ENCODE peak calls at places on chromosomes 5 and 9, in five cellular contexts. B, S, F, L and J are unnamed samples. For H3K9me3, the result is how much of the 10 kb centered on the place peaks cover.

GRCh38 chr9:77127071-77127470 is 50.3 kb upstream of the VPS13A start:
- DNase-seq in S (no peak), L (no peak), B (no peak), F (no peak), J (no peak)

GRCh38 chr5:26329562-26330189 is 708.7 kb downstream of the CDH9 start:
- DNase-seq in B (no peak), F (no peak), S (no peak), L (no peak), J (no peak)

GRCh38 chr5:104297076-104297475 is 734.5 kb upstream of the NUDT12 start:
- DNase-seq in L (no peak), B (no peak), F (no peak), S (no peak), J (no peak)

GRCh38 chr5:136963521-136963920 is 535.6 kb downstream of the SPOCK1 start:
- DNase-seq in F (no peak), L (no peak), B (no peak), S (no peak), J (no peak)

GRCh38 chr9:83932001-83932400 is 10.8 kb upstream of the KIF27 start:
- DNase-seq in F (no peak), B (no peak), L (no peak), S (no peak), J (no peak)

GRCh38 chr9:114112778-114113585 is 13.9 kb upstream of the KIF12 start:
- DNase-seq in L (peak), F (peak), S (peak), B (peak), J (peak)

GRCh38 chr9:118651511-118651910 is 717.7 kb downstream of the BRINP1 start:
- DNase-seq in F (no peak), L (no peak), B (no peak), S (no peak), J (no peak)

GRCh38 chr5:105872569-105873270 is 1798.0 kb downstream of the EFNA5 start:
- DNase-seq in L (no peak), F (no peak), S (no peak), B (no peak), J (no peak)

GRCh38 chr9:111914749-111915424 is 18.3 kb downstream of the UGCG start:
- DNase-seq in L (no peak), F (no peak), S (no peak), B (no peak), J (no peak)

GRCh38 chr5:16736158-16736994 is 119.6 kb upstream of the RETREG1 start:
- DNase-seq in S (peak), L (peak), B (no peak), F (peak), J (no peak)

GRCh38 chr9:135507104-135508035 is 6.9 kb downstream of the MRPS2 start:
- DNase-seq in F (no peak), L (peak), S (no peak), B (no peak), J (no peak)

GRCh38 chr9:4143951-4144717 is 155.7 kb downstream of the GLIS3 start:
- DNase-seq in F (no peak), S (no peak), B (no peak), L (peak), J (no peak)

GRCh38 chr5:78550891-78551290 is 97.7 kb downstream of the LHFPL2 start:
- DNase-seq in L (no peak), S (no peak), F (no peak), B (no peak), J (no peak)

GRCh38 chr9:38229123-38229829 is 160.2 kb upstream of the SHB start:
- DNase-seq in S (no peak), L (peak), F (no peak), B (no peak), J (no peak)

GRCh38 chr9:125485471-125485870 is 221.5 kb downstream of the MAPKAP1 start:
- DNase-seq in S (no peak), L (no peak), B (no peak), F (no peak), J (no peak)

GRCh38 chr5:62132279-62132678 is 173.7 kb upstream of the KIF2A start:
- DNase-seq in L (no peak), B (no peak), S (no peak), F (no peak), J (no peak)

GRCh38 chr5:79030663-79031480 is 38.6 kb downstream of the DMGDH start:
- DNase-seq in B (no peak), F (no peak), S (no peak), L (no peak), J (no peak)

GRCh38 chr5:115627295-115627825 is 1.5 kb upstream of the TMED7 start:
- DNase-seq in F (no peak), L (no peak), S (no peak), B (no peak), J (no peak)

GRCh38 chr9:138043411-138044345 is 166.1 kb downstream of the CACNA1B start:
- DNase-seq in S (no peak), B (peak), L (peak), F (peak), J (no peak)

GRCh38 chr5:72584466-72584865 is 77.3 kb upstream of the ZNF366 start:
- DNase-seq in F (no peak), L (no peak), S (no peak), B (no peak), J (no peak)

GRCh38 chr5:94969174-94969573 is 315.7 kb downstream of the MCTP1 start:
- DNase-seq in S (no peak), L (no peak), F (no peak), B (no peak), J (no peak)

GRCh38 chr5:122162100-122162499 is 32.8 kb downstream of the ZNF474 start:
- DNase-seq in S (no peak), F (no peak), B (no peak), L (no peak), J (no peak)

GRCh38 chr9:127930298-127931091 is at the start of gene PIP5KL1:
- DNase-seq in S (no peak), L (peak), B (peak), F (peak), J (peak)

GRCh38 chr5:127871448-127872153 is 168.4 kb downstream of the CCDC192 start:
- DNase-seq in L (no peak), F (no peak), S (no peak), B (no peak), J (no peak)

GRCh38 chr5:75885849-75886596 is 168.8 kb upstream of the POC5 start:
- DNase-seq in F (no peak), L (peak), B (no peak), S (no peak), J (no peak)

GRCh38 chr5:135977375-135977928 is 22.7 kb upstream of the LECT2 start:
- DNase-seq in F (peak), B (no peak), L (peak), S (no peak), J (peak)

GRCh38 chr5:96941140-96941539 is 5.3 kb downstream of the LNPEP start:
- DNase-seq in B (no peak), S (no peak), L (peak), F (no peak), J (no peak)

GRCh38 chr5:131148835-131149234 is 16.2 kb downstream of the HINT1 start:
- DNase-seq in F (no peak), B (no peak), S (no peak), L (no peak), J (no peak)

GRCh38 chr5:57621624-57622023 is 139.0 kb upstream of the ACTBL2 start:
- DNase-seq in L (no peak), F (no peak), S (no peak), B (no peak), J (no peak)

GRCh38 chr5:121967187-121967586 is 5.4 kb downstream of the SRFBP1 start:
- DNase-seq in F (no peak), L (no peak), B (no peak), S (no peak), J (no peak)

GRCh38 chr5:124404796-124405195 is 341.6 kb downstream of the ZNF608 start:
- DNase-seq in B (no peak), L (no peak), S (no peak), F (no peak), J (no peak)

GRCh38 chr5:137563646-137564474 is 64.7 kb upstream of the SPOCK1 start:
- DNase-seq in F (peak), L (no peak), S (no peak), B (no peak), J (no peak)

GRCh38 chr9:33132249-33132772 is 34.8 kb downstream of the B4GALT1 start:
- DNase-seq in B (no peak), S (peak), F (no peak), L (no peak), J (no peak)

GRCh38 chr5:39192449-39193160 is 26.8 kb downstream of the FYB1 start:
- DNase-seq in S (no peak), B (no peak), F (no peak), L (no peak), J (no peak)

GRCh38 chr9:136247947-136248637 is 2.5 kb upstream of the QSOX2 start:
- DNase-seq in B (no peak), L (no peak), F (no peak), S (no peak), J (no peak)

GRCh38 chr5:23084815-23085214 is 231.7 kb upstream of the CDH12 start:
- DNase-seq in S (no peak), B (no peak), F (no peak), L (no peak), J (no peak)

GRCh38 chr5:24642022-24642421 is 2.8 kb downstream of the CDH10 start:
- DNase-seq in S (no peak), B (no peak), F (no peak), L (peak), J (no peak)

GRCh38 chr9:123360161-123361085 is 4.4 kb downstream of the CRB2 start:
- DNase-seq in S (no peak), L (peak), F (no peak), B (peak), J (no peak)

GRCh38 chr5:176364765-176365662 is at the start of gene ARL10:
- DNase-seq in L (peak), S (no peak), F (peak), B (peak), J (no peak)
- H3K27ac ChIP-seq in L (no peak), S (peak), F (peak), B (peak), J (peak)

GRCh38 chr5:179089502-179089901 is 29.3 kb downstream of the ZNF354C start:
- DNase-seq in F (no peak), B (no peak), S (no peak), L (no peak), J (no peak)
- H3K9me3 ChIP-seq in F (half or more), B (under half), S (under half), L (half or more), J (half or more)

GRCh38 chr5:126847318-126848221 is 70.6 kb downstream of the LMNB1 start:
- DNase-seq in S (no peak), F (no peak), L (peak), B (no peak), J (no peak)

GRCh38 chr5:126848253-126848652 is 71.3 kb downstream of the LMNB1 start:
- DNase-seq in L (peak), S (no peak), F (no peak), B (no peak), J (no peak)

GRCh38 chr5:126846344-126846743 is 69.4 kb downstream of the LMNB1 start:
- DNase-seq in F (no peak), L (no peak), S (no peak), B (no peak), J (no peak)

GRCh38 chr5:126849101-126849678 is 72.3 kb downstream of the LMNB1 start:
- DNase-seq in F (no peak), B (no peak), S (no peak), L (peak), J (no peak)

DNA sequence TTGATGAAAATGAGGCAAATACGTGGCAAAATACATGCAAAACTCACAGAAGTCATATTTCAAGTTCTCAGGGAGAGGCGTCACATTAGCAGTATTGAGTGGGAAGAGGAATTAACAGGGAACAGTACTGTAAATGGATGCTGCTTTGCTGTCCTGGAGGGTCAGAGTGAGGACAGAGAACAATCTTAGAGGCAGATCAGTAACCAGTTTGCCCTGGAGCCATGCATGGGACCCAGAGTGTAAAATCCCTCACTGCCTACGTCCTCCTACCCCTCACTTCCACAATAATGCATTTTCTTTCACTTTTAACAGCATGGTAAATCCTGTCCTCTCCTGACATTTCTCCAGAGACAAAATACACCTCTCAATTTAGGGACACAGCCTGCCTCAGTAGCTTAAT is 69.8 kb downstream of the LMNB1 start:
- DNase-seq in L (peak), F (no peak), S (no peak), B (no peak), J (no peak)
- H3K4me3 ChIP-seq in L (no peak), F (no peak), S (no peak), B (no peak), J (peak)

GRCh38 chr5:86909896-86910295 is 292.2 kb downstream of the COX7C start:
- DNase-seq in B (no peak), S (no peak), L (no peak), F (no peak), J (no peak)
- H3K27ac ChIP-seq in B (no peak), S (no peak), L (no peak), F (no peak), J (no peak)

GRCh38 chr5:162995568-162995967 is 441.8 kb upstream of the CCNG1 start:
- DNase-seq in S (no peak), B (no peak), F (no peak), L (no peak), J (no peak)

GRCh38 chr5:162990063-162990462 is 447.3 kb upstream of the CCNG1 start:
- DNase-seq in F (no peak), S (no peak), B (no peak), L (no peak), J (no peak)

GRCh38 chr5:162990856-162991497 is 446.4 kb upstream of the CCNG1 start:
- DNase-seq in F (no peak), B (no peak), S (no peak), L (no peak), J (no peak)

GRCh38 chr5:162996052-162996451 is 441.3 kb upstream of the CCNG1 start:
- DNase-seq in L (no peak), F (no peak), S (no peak), B (no peak), J (no peak)
- H3K9me3 ChIP-seq in L (under half), F (under half), S (under half), B (under half), J (under half)

DNA sequence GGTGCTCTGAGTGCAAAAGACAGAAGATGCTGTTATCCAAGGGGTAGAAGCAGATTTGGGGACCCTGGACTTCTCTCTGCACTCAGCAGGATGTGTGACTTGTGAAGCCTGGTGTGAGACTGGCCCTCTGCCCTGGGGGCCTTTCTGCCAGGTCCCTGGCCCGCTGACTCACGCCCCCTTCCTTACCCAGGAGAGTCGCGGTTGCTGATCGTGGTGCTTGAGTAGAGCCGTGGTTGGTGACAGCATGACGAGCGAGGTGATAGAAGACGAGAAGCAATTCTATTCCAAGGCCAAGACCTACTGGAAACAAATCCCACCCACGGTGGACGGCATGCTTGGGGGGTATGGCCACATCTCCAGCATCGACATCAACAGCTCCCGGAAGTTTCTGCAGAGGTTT is 6.5 kb downstream of the NTMT1 start:
- DNase-seq in L (no peak), F (no peak), B (no peak), S (no peak), J (no peak)
- H3K4me3 ChIP-seq in L (no peak), F (no peak), B (no peak), S (no peak), J (no peak)

DNA sequence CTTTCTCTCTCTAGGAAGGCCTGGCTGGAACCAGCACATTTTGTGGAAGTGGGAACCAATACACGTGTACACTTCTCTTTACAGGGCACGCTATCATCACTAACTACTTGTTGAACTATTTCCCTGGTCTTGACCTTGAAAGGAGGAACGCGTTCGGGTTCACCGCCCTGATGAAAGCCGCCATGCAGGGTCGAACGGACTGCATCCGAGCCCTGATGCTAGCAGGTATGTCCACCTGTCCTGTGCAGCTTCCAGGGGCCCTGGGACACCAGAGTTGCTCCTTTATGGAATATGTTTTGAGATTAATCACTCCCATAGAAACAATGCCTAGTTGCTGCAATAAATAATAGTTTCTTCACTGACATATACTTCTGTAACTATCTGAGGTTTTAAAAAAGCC is 74.1 kb downstream of the ANKRD33B start:
- DNase-seq in F (no peak), L (no peak), S (no peak), B (no peak), J (no peak)
- H3K27ac ChIP-seq in F (no peak), L (no peak), S (no peak), B (no peak), J (no peak)

DNA sequence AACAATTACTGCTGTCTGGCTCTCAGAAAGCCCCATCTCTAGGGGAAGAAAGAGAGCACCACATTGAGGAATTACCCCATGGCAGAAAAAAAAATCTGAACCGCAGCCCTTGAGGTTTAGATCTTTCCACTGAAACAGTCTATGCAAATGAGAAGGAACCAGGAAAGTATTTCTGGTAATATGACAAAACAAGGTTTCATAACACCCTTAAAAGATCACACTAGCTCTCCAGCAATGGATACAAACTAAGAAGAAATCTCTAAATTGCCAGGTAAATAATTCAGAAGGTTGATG is 427.1 kb downstream of the PRELID2 start:
- DNase-seq in F (no peak), B (no peak), S (no peak), L (no peak), J (no peak)
- H3K9me3 ChIP-seq in F (under half), B (under half), S (under half), L (under half), J (under half)

GRCh38 chr5:91311168-91311696 is 71.9 kb downstream of the ARRDC3 start:
- DNase-seq in L (no peak), S (no peak), B (no peak), F (no peak), J (no peak)
- H3K4me3 ChIP-seq in L (no peak), S (no peak), B (no peak), F (no peak), J (no peak)